ENCODE peak calls at places on chromosomes 3 and 15, in ten cellular contexts. S is MG63; M is GM23338; D is nucleus accumbens; U is central memory CD8-positive, alpha-beta T cell; N is brain pericyte; J is posterior cingulate gyrus; B is pancreas; L is activated gamma-delta T cell; X is activated T-helper 2 cell treated with anti-CD3 and anti-CD28 coated beads, Interferon-gamma antibody, Interleukin-2, Interleukin-4, amounts not matched to agents 10 μg/mL and 5 μg/mL and 100 μg/mL, durations not matched to agents 14 hours and 24 hours and 36 hours. G is an unnamed sample.

GRCh38 chr3:154164387-154164786 is 43.2 kb downstream of the ARHGEF26 start:
- DNase-seq in L (no peak), U (no peak), N (no peak), X (no peak), D (no peak), B (no peak), S (no peak), M (no peak), J (no peak), G (no peak)

GRCh38 chr15:91223902-91224301 is 123.8 kb downstream of the SV2B start:
- DNase-seq in X (no peak), D (no peak), J (no peak), U (no peak), N (no peak), B (no peak), S (no peak), M (no peak), L (no peak), G (no peak)

GRCh38 chr15:68333775-68334470 is 56.4 kb downstream of the FEM1B start:
- DNase-seq in J (no peak), M (no peak), B (no peak), N (no peak), S (peak), X (no peak), L (no peak), D (no peak), U (no peak), G (peak)

GRCh38 chr15:101490408-101490891 is 943 bp upstream of the PCSK6 start:
- DNase-seq in U (no peak), D (no peak), N (no peak), S (no peak), X (no peak), L (no peak), B (no peak), M (no peak), J (no peak), G (no peak)

GRCh38 chr3:63914312-63914711 is 2.1 kb upstream of the SCAANT1 start:
- DNase-seq in D (no peak), X (no peak), M (no peak), B (no peak), N (no peak), S (no peak), J (no peak), L (no peak), U (no peak), G (no peak)

GRCh38 chr3:111989061-111989678 is 9.6 kb upstream of the TAGLN3 start:
- DNase-seq in D (no peak), M (peak), J (no peak), B (no peak), X (no peak), L (no peak), N (no peak), U (no peak), S (no peak), G (no peak)

GRCh38 chr3:13537926-13538325 is 11.0 kb upstream of the FBLN2 start:
- DNase-seq in M (no peak), S (peak), D (no peak), U (no peak), L (no peak), B (no peak), J (no peak), X (no peak), N (no peak), G (no peak)

GRCh38 chr15:70315431-70315830 is 217.7 kb upstream of the TLE3 start:
- DNase-seq in S (no peak), J (no peak), D (no peak), U (no peak), X (no peak), N (no peak), L (no peak), B (no peak), M (no peak), G (no peak)

GRCh38 chr3:21901504-21901903 is 150.5 kb upstream of the ZNF385D start:
- DNase-seq in D (no peak), L (no peak), J (no peak), X (no peak), S (no peak), B (no peak), N (no peak), M (no peak), U (no peak), G (no peak)

GRCh38 chr3:25455316-25456232 is 27.5 kb downstream of the RARB start:
- DNase-seq in X (no peak), S (no peak), B (no peak), L (no peak), D (peak), U (no peak), N (no peak), M (peak), J (no peak), G (no peak)

GRCh38 chr15:47675735-47676134 is 41.6 kb upstream of the SEMA6D start:
- DNase-seq in X (no peak), S (peak), B (no peak), U (no peak), J (no peak), L (no peak), M (peak), D (no peak), N (no peak), G (no peak)

GRCh38 chr15:87863152-87863551 is 393.4 kb downstream of the NTRK3 start:
- DNase-seq in M (peak), U (no peak), B (no peak), X (no peak), L (no peak), S (no peak), D (no peak), N (no peak), J (no peak), G (no peak)

GRCh38 chr3:136836511-136837156 is 17.7 kb downstream of the SLC35G2 start:
- DNase-seq in J (no peak), D (no peak), S (no peak), L (no peak), U (no peak), N (no peak), X (no peak), M (no peak), B (no peak), G (no peak)

GRCh38 chr3:123728991-123729390 is 144.1 kb upstream of the HACD2 start:
- DNase-seq in J (no peak), X (no peak), U (no peak), L (no peak), S (no peak), M (no peak), B (no peak), N (no peak), D (no peak), G (no peak)

GRCh38 chr15:35624881-35625280 is 78.9 kb upstream of the DPH6 start:
- DNase-seq in U (no peak), S (peak), X (no peak), N (peak), M (no peak), D (no peak), J (no peak), L (no peak), B (no peak), G (peak)

GRCh38 chr3:72153477-72154314 is 368.7 kb upstream of the PROK2 start:
- DNase-seq in U (no peak), N (no peak), M (no peak), S (no peak), D (no peak), B (no peak), J (no peak), L (no peak), X (no peak), G (no peak)

GRCh38 chr3:51621091-51621892 is 49.8 kb upstream of the TEX264 start:
- DNase-seq in N (no peak), S (no peak), B (no peak), M (no peak), L (no peak), U (no peak), X (no peak), J (no peak), D (no peak), G (no peak)

GRCh38 chr3:58421004-58421403 is 12.6 kb downstream of the PDHB start:
- DNase-seq in L (no peak), U (no peak), S (no peak), X (no peak), J (no peak), D (no peak), M (no peak), N (no peak), B (no peak), G (no peak)

GRCh38 chr3:123085293-123085949 is 18.6 kb downstream of the PDIA5 start:
- DNase-seq in U (no peak), J (no peak), X (no peak), N (no peak), B (no peak), M (no peak), S (no peak), L (no peak), D (no peak), G (no peak)

GRCh38 chr15:90911906-90912769 is 9.0 kb downstream of the MAN2A2 start:
- DNase-seq in N (no peak), L (no peak), U (no peak), S (no peak), B (peak), X (no peak), D (no peak), J (no peak), M (no peak), G (peak)

GRCh38 chr3:189167027-189167766 is 4.6 kb upstream of the TPRG1 start:
- DNase-seq in J (no peak), M (peak), L (no peak), D (no peak), S (no peak), B (no peak), N (no peak), U (no peak), X (no peak), G (peak)

GRCh38 chr3:9036327-9037112 is 73.2 kb upstream of the RAD18 start:
- DNase-seq in S (peak), J (no peak), X (no peak), L (no peak), D (no peak), N (no peak), M (no peak), B (no peak), U (no peak), G (no peak)

GRCh38 chr3:19399836-19400235 is 251.5 kb downstream of the KCNH8 start:
- DNase-seq in N (no peak), B (no peak), J (no peak), S (no peak), X (no peak), M (no peak), L (no peak), D (no peak), U (no peak), G (no peak)

GRCh38 chr3:188303286-188303799 is 149.4 kb downstream of the LPP start:
- DNase-seq in U (no peak), D (no peak), N (no peak), B (no peak), S (no peak), J (no peak), M (peak), X (no peak), L (no peak), G (no peak)

GRCh38 chr15:80620931-80621330 is 74.2 kb upstream of the ABHD17C start:
- DNase-seq in N (no peak), B (no peak), M (no peak), U (no peak), D (no peak), L (no peak), S (no peak), J (no peak), X (no peak), G (no peak)

GRCh38 chr3:10081871-10082270 is 26.2 kb downstream of the FANCD2OS start:
- DNase-seq in U (no peak), J (no peak), L (no peak), B (no peak), N (no peak), X (no peak), S (no peak), M (no peak), D (no peak), G (no peak)

GRCh38 chr15:41934843-41935242 is 37.5 kb downstream of the EHD4 start:
- DNase-seq in D (no peak), X (peak), M (peak), N (no peak), B (no peak), J (no peak), L (peak), S (peak), U (peak), G (peak)

GRCh38 chr3:41060106-41060505 is 139.2 kb upstream of the CTNNB1 start:
- DNase-seq in B (no peak), D (no peak), U (no peak), S (no peak), J (no peak), X (no peak), N (no peak), M (no peak), L (no peak), G (no peak)

GRCh38 chr15:99755692-99756409 is 22.6 kb upstream of the LYSMD4 start:
- DNase-seq in M (peak), L (no peak), D (no peak), B (no peak), N (no peak), J (no peak), U (no peak), S (peak), X (peak), G (peak)

GRCh38 chr3:64272271-64272670 is 47.0 kb upstream of the PRICKLE2 start:
- DNase-seq in S (no peak), U (no peak), N (no peak), B (no peak), X (no peak), L (no peak), J (no peak), D (no peak), M (no peak), G (no peak)

G was measured in lower lobe of right lung.